ENCODE peak calls at places on chromosomes 12 and 14, in five cellular contexts. E is stromal cell of bone marrow; K is naive thymus-derived CD8-positive, alpha-beta T cell; D is right lobe of liver; H is AG04450. U is an unnamed sample.

GRCh38 chr12:58154359-58154758 is 213.0 kb downstream of the ATP23 start:
- DNase-seq in E (no peak), K (no peak), D (no peak), H (no peak), U (no peak)

GRCh38 chr12:45285717-45286116 is 69.8 kb downstream of the ANO6 start:
- DNase-seq in E (no peak), K (no peak), D (no peak), H (no peak), U (no peak)

GRCh38 chr12:57545809-57546437 is 1.1 kb downstream of the DCTN2 start:
- DNase-seq in E (no peak), K (no peak), D (no peak), H (no peak), U (no peak)

GRCh38 chr12:6465467-6466183 is 4.9 kb downstream of the VAMP1 start:
- DNase-seq in E (no peak), K (no peak), D (no peak), H (peak), U (peak)

GRCh38 chr12:128069359-128069997 is 197.5 kb upstream of the TMEM132C start:
- DNase-seq in E (peak), K (no peak), D (peak), H (no peak), U (peak)

GRCh38 chr12:82625523-82625922 is 61.2 kb upstream of the TMTC2 start:
- DNase-seq in E (no peak), K (no peak), D (no peak), H (no peak), U (no peak)

GRCh38 chr12:45944771-45945170 is 45.6 kb downstream of the SCAF11 start:
- DNase-seq in E (peak), K (no peak), D (no peak), H (no peak), U (no peak)

GRCh38 chr14:35895256-35895655 is 69.1 kb downstream of the BRMS1L start:
- DNase-seq in E (no peak), K (no peak), D (no peak), H (no peak), U (no peak)

GRCh38 chr12:65532744-65533143 is 254.3 kb downstream of the MSRB3 start:
- DNase-seq in E (peak), K (no peak), D (no peak), H (no peak), U (peak)

GRCh38 chr14:90500665-90501370 is 104.0 kb downstream of the CALM1 start:
- DNase-seq in E (no peak), K (no peak), D (no peak), H (no peak), U (no peak)

GRCh38 chr14:35122696-35123387 is 490 bp downstream of the PRORP start:
- DNase-seq in E (no peak), K (no peak), D (no peak), H (peak), U (peak)

GRCh38 chr12:102474438-102475064 is 5.8 kb downstream of the IGF1 start:
- DNase-seq in E (no peak), K (no peak), D (no peak), H (no peak), U (no peak)

GRCh38 chr14:92481811-92482559 is 31.6 kb upstream of the RIN3 start:
- DNase-seq in E (no peak), K (no peak), D (no peak), H (no peak), U (no peak)

GRCh38 chr12:18811268-18811667 is 73.3 kb downstream of the CAPZA3 start:
- DNase-seq in E (no peak), K (no peak), D (no peak), H (no peak), U (no peak)

GRCh38 chr14:24880689-24881088 is 169.3 kb downstream of the STXBP6 start:
- DNase-seq in E (no peak), K (no peak), D (no peak), H (no peak), U (no peak)

U was measured in astrocyte of the cerebellum.